ENCODE peak calls at places on chromosomes 12 and 14, in six cellular contexts. A is A549, Y is uterus, D is body of pancreas, H is esophagus squamous epithelium, N is IMR-90. W is an unnamed sample.

GRCh38 chr12:56282030-56282429 is 15.3 kb downstream of the COQ10A start:
- DNase-seq in A (no peak), Y (no peak), D (no peak), H (no peak), N (no peak), W (no peak)

GRCh38 chr14:92540472-92541048 is 27.0 kb downstream of the RIN3 start:
- DNase-seq in A (peak; percentile 77), Y (peak; percentile 93), D (peak; percentile 81), H (peak; percentile 23), N (peak; percentile 100), W (no peak)

GRCh38 chr12:51128905-51129304 is 44.0 kb downstream of the TFCP2 start:
- DNase-seq in A (no peak), Y (no peak), D (no peak), H (no peak), N (peak; percentile 51), W (no peak)

GRCh38 chr12:131525795-131526508 is 184.9 kb upstream of the SFSWAP start:
- DNase-seq in A (no peak), Y (no peak), D (no peak), H (no peak), N (no peak), W (no peak)

GRCh38 chr12:132447327-132447720 is 42.6 kb upstream of the FBRSL1 start:
- DNase-seq in A (no peak), Y (no peak), D (no peak), H (no peak), N (no peak), W (no peak)

GRCh38 chr14:84074626-84075025 is 1455.3 kb upstream of the FLRT2 start:
- DNase-seq in A (no peak), Y (no peak), D (no peak), H (no peak), N (no peak), W (no peak)

GRCh38 chr12:89703768-89704167 is 4.9 kb downstream of the ATP2B1 start:
- DNase-seq in A (no peak), Y (no peak), D (no peak), H (no peak), N (no peak), W (no peak)

GRCh38 chr12:111035578-111036301 is 115.4 kb upstream of the MYL2 start:
- DNase-seq in A (no peak), Y (no peak), D (no peak), H (no peak), N (no peak), W (no peak)

GRCh38 chr12:124861492-124861891 is 2.2 kb downstream of the SCARB1 start:
- DNase-seq in A (no peak), Y (peak; percentile 29), D (peak; percentile 34), H (no peak), N (no peak), W (peak; percentile 46)

GRCh38 chr14:74457511-74457910 is 31.5 kb upstream of the SYNDIG1L start:
- DNase-seq in A (no peak), Y (no peak), D (no peak), H (no peak), N (no peak), W (no peak)

GRCh38 chr14:100593751-100594624 is 6.8 kb upstream of the BEGAIN start:
- DNase-seq in A (no peak), Y (no peak), D (no peak), H (no peak), N (no peak), W (no peak)

GRCh38 chr12:22082190-22082701 is 36.2 kb downstream of the CMAS start:
- DNase-seq in A (no peak), Y (no peak), D (no peak), H (no peak), N (no peak), W (peak; percentile 39)

GRCh38 chr14:71320734-71321555 is 413.7 kb downstream of the PCNX1 start:
- DNase-seq in A (peak; percentile 46), Y (peak; percentile 68), D (peak; percentile 63), H (no peak), N (peak; percentile 69), W (peak; percentile 79)

GRCh38 chr12:93183940-93184663 is 193.6 kb upstream of the NUDT4 start:
- DNase-seq in A (no peak), Y (peak; percentile 63), D (peak; percentile 25), H (no peak), N (no peak), W (no peak)

GRCh38 chr12:94561943-94562411 is 88.4 kb downstream of the TMCC3 start:
- DNase-seq in A (no peak), Y (no peak), D (peak; percentile 68), H (no peak), N (no peak), W (no peak)

GRCh38 chr14:22536853-22537338 is 52.1 kb downstream of the DAD1 start:
- DNase-seq in A (peak; percentile 90), Y (peak; percentile 77), D (peak; percentile 66), H (no peak), N (peak; percentile 98), W (peak; percentile 52)

GRCh38 chr14:49989980-49990379 is 97.1 kb downstream of the ARF6 start:
- DNase-seq in A (no peak), Y (no peak), D (no peak), H (no peak), N (no peak), W (no peak)

GRCh38 chr12:121767525-121768016 is 25.9 kb downstream of the RHOF start:
- DNase-seq in A (no peak), Y (peak; percentile 66), D (peak; percentile 32), H (no peak), N (peak; percentile 81), W (no peak)

GRCh38 chr14:71380271-71380670 is 473.0 kb downstream of the PCNX1 start:
- DNase-seq in A (no peak), Y (no peak), D (no peak), H (no peak), N (peak; percentile 47), W (no peak)

GRCh38 chr14:76917759-76918175 is 91.6 kb downstream of the LRRC74A start:
- DNase-seq in A (no peak), Y (peak; percentile 45), D (peak; percentile 73), H (no peak), N (no peak), W (no peak)

GRCh38 chr12:87200289-87200979 is 828.8 kb downstream of the C12orf50 start:
- DNase-seq in A (no peak), Y (no peak), D (no peak), H (no peak), N (no peak), W (no peak)

GRCh38 chr14:100522616-100523021 is 64.6 kb downstream of the BEGAIN start:
- DNase-seq in A (no peak), Y (peak; percentile 12), D (no peak), H (no peak), N (no peak), W (no peak)

GRCh38 chr12:93699271-93700141 is 22.3 kb downstream of the CRADD start:
- DNase-seq in A (no peak), Y (no peak), D (no peak), H (no peak), N (peak; percentile 93), W (no peak)

GRCh38 chr14:77917802-77918201 is 117.9 kb downstream of the ADCK1 start:
- DNase-seq in A (no peak), Y (no peak), D (no peak), H (no peak), N (no peak), W (peak; percentile 30)

GRCh38 chr12:124938066-124938465 is 23.6 kb upstream of the UBC start:
- DNase-seq in A (no peak), Y (no peak), D (no peak), H (no peak), N (no peak), W (no peak)

GRCh38 chr12:125142601-125143000 is 77.4 kb downstream of the AACS start:
- DNase-seq in A (no peak), Y (no peak), D (no peak), H (no peak), N (no peak), W (no peak)

GRCh38 chr14:94113490-94113889 is 3.0 kb downstream of the IFI27 start:
- DNase-seq in A (no peak), Y (no peak), D (peak; percentile 45), H (no peak), N (peak; percentile 22), W (no peak)

GRCh38 chr14:63972323-63972932 is 119.6 kb downstream of the SYNE2 start:
- DNase-seq in A (no peak), Y (no peak), D (no peak), H (no peak), N (no peak), W (no peak)

GRCh38 chr12:1607940-1608782 is 13.8 kb upstream of the FBXL14 start:
- DNase-seq in A (no peak), Y (no peak), D (no peak), H (no peak), N (peak; percentile 42), W (peak; percentile 50)

GRCh38 chr12:111221296-111222026 is 147.4 kb downstream of the PHETA1 start:
- DNase-seq in A (no peak), Y (no peak), D (no peak), H (no peak), N (no peak), W (no peak)

GRCh38 chr14:75297417-75298040 is 18.9 kb downstream of the FOS start:
- DNase-seq in A (no peak), Y (peak; percentile 10), D (peak; percentile 55), H (no peak), N (no peak), W (no peak)

GRCh38 chr12:11891350-11892064 is 179.2 kb upstream of the BCL2L14 start:
- DNase-seq in A (no peak), Y (no peak), D (no peak), H (no peak), N (no peak), W (no peak)
- TF ChIP-seq POLR2A in A (no peak), Y (no peak), D (no peak), H (no peak), N (no peak), W (no peak)

GRCh38 chr12:45215419-45216296 is at the start of gene ANO6:
- DNase-seq in A (peak; percentile 83), Y (peak; percentile 84), D (peak; percentile 88), H (peak; percentile 29), N (peak; percentile 84), W (peak; percentile 76)
- TF ChIP-seq POLR2A in A (peak; percentile 89), Y (peak; percentile 51), D (peak; percentile 89), H (peak; percentile 86), N (peak; percentile 79), W (peak; percentile 62)

GRCh38 chr12:9079883-9080673 is 35.6 kb downstream of the A2M start:
- DNase-seq in A (no peak), Y (no peak), D (no peak), H (no peak), N (no peak), W (no peak)
- TF ChIP-seq POLR2A in A (no peak), Y (no peak), D (no peak), H (no peak), N (no peak), W (no peak)

GRCh38 chr14:91367173-91368171 is 50.1 kb downstream of the CCDC88C start:
- DNase-seq in A (no peak), Y (no peak), D (peak; percentile 56), H (no peak), N (peak; percentile 66), W (no peak)

GRCh38 chr14:91371990-91372375 is 45.6 kb downstream of the CCDC88C start:
- DNase-seq in A (no peak), Y (no peak), D (no peak), H (no peak), N (no peak), W (no peak)

GRCh38 chr14:91371011-91371989 is 46.3 kb downstream of the CCDC88C start:
- DNase-seq in A (no peak), Y (no peak), D (no peak), H (no peak), N (no peak), W (peak; percentile 81)

GRCh38 chr14:91368681-91369416 is 48.8 kb downstream of the CCDC88C start:
- DNase-seq in A (no peak), Y (no peak), D (no peak), H (no peak), N (no peak), W (no peak)

GRCh38 chr14:91369628-91370445 is 47.8 kb downstream of the CCDC88C start:
- DNase-seq in A (no peak), Y (no peak), D (peak; percentile 48), H (no peak), N (no peak), W (no peak)
- TF ChIP-seq POLR2A in A (no peak), Y (no peak), D (no peak), H (no peak), N (no peak), W (no peak)